ENCODE peak calls at places on chromosomes 3 and 15, in five cellular contexts. E, K, F, R and S are unnamed samples.

GRCh38 chr15:31263751-31264533 is 62.7 kb upstream of the KLF13 start:
- DNase-seq in E (peak; percentile 38), K (peak; percentile 89), F (peak; percentile 49), R (peak; percentile 57), S (peak; percentile 52)

GRCh38 chr3:46917257-46917656 is 39.7 kb downstream of the PTH1R start:
- DNase-seq in E (no peak), K (no peak), F (no peak), R (no peak), S (no peak)

GRCh38 chr3:11385908-11386307 is 113.7 kb downstream of the ATG7 start:
- DNase-seq in E (no peak), K (no peak), F (no peak), R (no peak), S (no peak)

GRCh38 chr15:29322407-29322806 is 52.8 kb upstream of the NSMCE3 start:
- DNase-seq in E (no peak), K (no peak), F (no peak), R (no peak), S (no peak)

GRCh38 chr15:27796405-27797085 is 302.6 kb downstream of the OCA2 start:
- DNase-seq in E (no peak), K (no peak), F (no peak), R (no peak), S (no peak)

GRCh38 chr3:42700366-42701288 is 2.0 kb downstream of the HHATL start:
- DNase-seq in E (no peak), K (no peak), F (no peak), R (no peak), S (no peak)

GRCh38 chr3:138963161-138963560 is 16.1 kb downstream of the FOXL2NB start:
- DNase-seq in E (no peak), K (no peak), F (no peak), R (no peak), S (no peak)

GRCh38 chr3:97838393-97838792 is 16.6 kb downstream of the CRYBG3 start:
- DNase-seq in E (no peak), K (no peak), F (no peak), R (no peak), S (no peak)

GRCh38 chr3:46524008-46524407 is 26.2 kb downstream of the RTP3 start:
- DNase-seq in E (no peak), K (no peak), F (no peak), R (no peak), S (no peak)

GRCh38 chr3:29759443-29760033 is 478.7 kb downstream of the RBMS3 start:
- DNase-seq in E (peak; percentile 18), K (no peak), F (no peak), R (no peak), S (peak; percentile 28)

GRCh38 chr3:185753354-185753753 is 71.5 kb downstream of the IGF2BP2 start:
- DNase-seq in E (no peak), K (no peak), F (no peak), R (no peak), S (no peak)

GRCh38 chr3:63047068-63047467 is 171.9 kb upstream of the CADPS start:
- DNase-seq in E (no peak), K (no peak), F (no peak), R (no peak), S (no peak)

GRCh38 chr15:76208786-76209424 is 102.4 kb downstream of the ETFA start:
- DNase-seq in E (no peak), K (no peak), F (no peak), R (no peak), S (no peak)

GRCh38 chr3:149581248-149581647 is 76.6 kb downstream of the WWTR1 start:
- DNase-seq in E (no peak), K (no peak), F (no peak), R (no peak), S (no peak)

GRCh38 chr3:12135029-12135634 is 23.6 kb downstream of the TIMP4 start:
- DNase-seq in E (peak; percentile 72), K (peak; percentile 74), F (peak; percentile 89), R (peak; percentile 25), S (peak; percentile 89)

GRCh38 chr15:69548771-69549170 is 96.2 kb downstream of the RPLP1 start:
- DNase-seq in E (peak; percentile 21), K (no peak), F (no peak), R (no peak), S (peak; percentile 44)

GRCh38 chr15:90664650-90665287 is 52.4 kb upstream of the BLM start:
- DNase-seq in E (peak; percentile 65), K (peak; percentile 55), F (peak; percentile 75), R (no peak), S (peak; percentile 73)

GRCh38 chr3:137746808-137747207 is 17.3 kb upstream of the SOX14 start:
- DNase-seq in E (no peak), K (no peak), F (no peak), R (no peak), S (no peak)

GRCh38 chr15:99606646-99607045 is 40.9 kb downstream of the MEF2A start:
- DNase-seq in E (no peak), K (no peak), F (no peak), R (no peak), S (no peak)

GRCh38 chr3:104909188-104909587 is 457.5 kb upstream of the ALCAM start:
- DNase-seq in E (no peak), K (no peak), F (no peak), R (no peak), S (no peak)

GRCh38 chr3:73786346-73786807 is 161.6 kb upstream of the PDZRN3 start:
- DNase-seq in E (peak; percentile 55), K (no peak), F (no peak), R (no peak), S (no peak)

GRCh38 chr15:70347321-70347720 is 249.6 kb upstream of the TLE3 start:
- DNase-seq in E (no peak), K (no peak), F (no peak), R (no peak), S (no peak)

DNA sequence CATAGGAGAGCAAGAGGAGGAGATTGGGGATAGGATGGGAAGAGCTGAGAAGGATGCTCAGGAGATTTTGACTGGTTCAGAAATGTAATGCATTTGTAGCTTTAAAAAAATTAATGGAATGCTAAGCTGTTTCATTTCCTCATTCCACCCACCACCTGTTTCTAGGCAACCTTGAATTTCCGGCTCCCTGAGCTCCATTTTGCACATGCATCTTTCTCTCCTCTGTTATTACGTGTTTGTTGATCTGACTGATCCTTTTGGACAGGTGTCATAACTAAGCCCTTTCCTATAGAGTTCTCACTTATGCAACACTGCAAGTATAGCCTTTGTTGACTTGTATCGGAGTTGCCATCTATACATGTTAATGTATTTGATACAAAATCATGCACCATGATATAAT is 4.3 kb downstream of the TMPRSS7 start:
- DNase-seq in E (no peak), K (no peak), F (no peak), R (no peak), S (no peak)
- H3K4me3 ChIP-seq in E (no peak overlapping the region), K (no peak overlapping the region), F (no peak overlapping the region), R (no peak overlapping the region), S (no peak overlapping the region)

GRCh38 chr3:35651888-35652287 is 12.6 kb downstream of the ARPP21 start:
- DNase-seq in E (no peak), K (no peak), F (no peak), R (no peak), S (no peak)

GRCh38 chr3:35649405-35649804 is 10.1 kb downstream of the ARPP21 start:
- DNase-seq in E (no peak), K (no peak), F (no peak), R (no peak), S (no peak)

GRCh38 chr3:35651456-35651855 is 12.1 kb downstream of the ARPP21 start:
- DNase-seq in E (no peak), K (no peak), F (no peak), R (no peak), S (no peak)

GRCh38 chr3:35653347-35653746 is 14.0 kb downstream of the ARPP21 start:
- DNase-seq in E (no peak), K (no peak), F (no peak), R (no peak), S (no peak)

GRCh38 chr3:35654471-35654870 is 15.1 kb downstream of the ARPP21 start:
- DNase-seq in E (no peak), K (no peak), F (no peak), R (no peak), S (no peak)
- H3K4me1 ChIP-seq in E (peaks cover 67% of the 10 kb centered on the region), K (no peaks in the 10 kb centered on the region), F (no peaks in the 10 kb centered on the region), R (no peaks in the 10 kb centered on the region), S (no peaks in the 10 kb centered on the region)

GRCh38 chr3:168803536-168803935 is 707.8 kb upstream of the GOLIM4 start:
- DNase-seq in E (no peak), K (no peak), F (no peak), R (no peak), S (no peak)

GRCh38 chr3:168812234-168812633 is 716.5 kb upstream of the GOLIM4 start:
- DNase-seq in E (no peak), K (no peak), F (no peak), R (no peak), S (no peak)

GRCh38 chr3:168802761-168803160 is 707.0 kb upstream of the GOLIM4 start:
- DNase-seq in E (no peak), K (no peak), F (no peak), R (no peak), S (no peak)

GRCh38 chr3:168801792-168802191 is 706.1 kb upstream of the GOLIM4 start:
- DNase-seq in E (no peak), K (no peak), F (no peak), R (no peak), S (no peak)

DNA sequence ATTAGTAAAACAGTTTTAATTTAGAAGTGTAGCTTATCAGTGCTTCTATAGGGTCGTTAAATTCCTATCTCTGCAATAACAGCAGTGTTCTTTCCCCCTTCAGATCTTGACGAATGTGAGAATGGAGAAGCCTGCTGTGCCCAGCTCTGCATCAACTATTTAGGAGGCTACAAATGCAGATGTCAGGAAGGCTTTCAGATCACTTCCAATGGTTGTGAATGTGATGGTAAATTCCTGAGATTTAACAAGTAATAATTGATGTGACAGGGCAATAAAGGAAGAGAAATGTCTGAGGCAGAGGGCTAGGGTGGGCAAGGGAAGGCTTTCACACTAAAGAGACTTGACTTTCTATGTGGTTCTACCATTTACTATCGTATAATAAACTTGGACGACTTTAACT is 711.7 kb upstream of the GOLIM4 start:
- DNase-seq in E (no peak), K (no peak), F (no peak), R (no peak), S (no peak)
- H3K27ac ChIP-seq in E (no peak overlapping the region), K (no peak overlapping the region), F (no peak overlapping the region), R (no peak overlapping the region), S (no peak overlapping the region)

GRCh38 chr3:19029837-19030835 is 118.2 kb upstream of the KCNH8 start:
- DNase-seq in E (no peak), K (no peak), F (no peak), R (no peak), S (no peak)
- H3K4me3 ChIP-seq in E (no peak overlapping the region), K (no peak overlapping the region), F (no peak overlapping the region), R (no peak overlapping the region), S (no peak overlapping the region)

GRCh38 chr3:57006949-57007419 is 53.5 kb upstream of the SPATA12 start:
- DNase-seq in E (no peak), K (no peak), F (no peak), R (no peak), S (no peak)
- H3K4me1 ChIP-seq in E (peaks cover 26% of the 10 kb centered on the region), K (no peaks in the 10 kb centered on the region), F (peaks cover 27% of the 10 kb centered on the region), R (no peaks in the 10 kb centered on the region), S (peaks cover 5% of the 10 kb centered on the region)